ENCODE peak calls at places on chromosomes 16 and 17, in seven cellular contexts. T is kidney epithelial cell, X is astrocyte of the spinal cord, G is fibroblast of mammary gland, J is fibroblast of pulmonary artery, S is fibroblast of villous mesenchyme, U is colonic mucosa. N is an unnamed sample.

GRCh38 chr16:65409505-65409904 is 287.6 kb upstream of the CDH11 start:
- DNase-seq in T (peak), X (peak), G (peak), J (no peak), S (no peak), U (no peak), N (no peak)

GRCh38 chr16:24731722-24732419 is 2.4 kb downstream of the TNRC6A start:
- DNase-seq in T (no peak), X (no peak), G (peak), J (no peak), S (no peak), U (no peak), N (no peak)

GRCh38 chr16:73697336-73697735 is 599.3 kb upstream of the PSMD7 start:
- DNase-seq in T (no peak), X (no peak), G (no peak), J (no peak), S (no peak), U (no peak), N (no peak)

GRCh38 chr16:2465653-2466415 is 5.3 kb upstream of the NTN3 start:
- DNase-seq in T (no peak), X (no peak), G (no peak), J (no peak), S (no peak), U (no peak), N (no peak)

GRCh38 chr16:50213939-50214519 is 52.3 kb upstream of the ADCY7 start:
- DNase-seq in T (no peak), X (peak), G (peak), J (peak), S (peak), U (no peak), N (peak)

GRCh38 chr16:24771132-24771778 is 41.8 kb downstream of the TNRC6A start:
- DNase-seq in T (no peak), X (peak), G (peak), J (peak), S (peak), U (no peak), N (peak)

GRCh38 chr17:60598001-60598736 is 1.8 kb upstream of the PPM1D start:
- DNase-seq in T (no peak), X (no peak), G (no peak), J (no peak), S (peak), U (peak), N (no peak)

GRCh38 chr17:77423589-77424451 is 283.1 kb downstream of the SEC14L1 start:
- DNase-seq in T (peak), X (peak), G (peak), J (peak), S (peak), U (peak), N (peak)

GRCh38 chr17:81373536-81374160 is 21.6 kb upstream of the BAHCC1 start:
- DNase-seq in T (no peak), X (no peak), G (no peak), J (no peak), S (no peak), U (no peak), N (no peak)

GRCh38 chr16:35195173-35195863 is 1735.9 kb downstream of the TP53TG3F start:
- DNase-seq in T (no peak), X (no peak), G (no peak), J (no peak), S (no peak), U (no peak), N (no peak)

GRCh38 chr17:49218941-49219913 is 8.7 kb downstream of the ABI3 start:
- DNase-seq in T (no peak), X (no peak), G (no peak), J (no peak), S (no peak), U (no peak), N (no peak)

GRCh38 chr17:68325961-68326360 is 34.7 kb downstream of the ARSG start:
- DNase-seq in T (no peak), X (no peak), G (no peak), J (no peak), S (no peak), U (no peak), N (no peak)

GRCh38 chr16:68972008-68972407 is 128.7 kb downstream of the TANGO6 start:
- DNase-seq in T (no peak), X (no peak), G (no peak), J (no peak), S (no peak), U (no peak), N (no peak)

GRCh38 chr16:68973611-68974120 is 130.3 kb downstream of the TANGO6 start:
- DNase-seq in T (no peak), X (no peak), G (no peak), J (no peak), S (no peak), U (no peak), N (no peak)

GRCh38 chr16:68978303-68978954 is 127.0 kb upstream of the HAS3 start:
- DNase-seq in T (no peak), X (no peak), G (no peak), J (no peak), S (peak), U (no peak), N (no peak)

GRCh38 chr16:68969338-68969737 is 126.0 kb downstream of the TANGO6 start:
- DNase-seq in T (no peak), X (no peak), G (no peak), J (no peak), S (no peak), U (no peak), N (no peak)

DNA sequence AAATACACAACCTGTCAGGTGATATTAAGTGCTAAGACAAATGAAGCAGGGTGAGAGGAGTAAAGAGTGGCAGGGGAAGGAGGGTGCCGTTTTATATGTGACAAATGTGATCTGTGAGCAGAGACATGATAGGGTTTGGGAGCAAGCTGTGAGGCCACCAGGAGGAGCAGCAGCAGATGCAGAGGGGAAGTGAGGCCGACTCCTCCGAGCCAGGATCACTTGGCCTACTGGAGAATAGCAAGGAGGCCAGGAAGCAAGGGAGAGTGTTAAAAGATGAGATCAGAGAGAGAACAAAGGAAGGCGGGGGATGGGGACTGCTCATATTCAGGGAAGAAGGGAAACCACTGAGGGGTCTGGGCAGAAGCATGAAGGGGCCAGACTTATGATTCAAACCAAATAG is 129.4 kb downstream of the TANGO6 start:
- DNase-seq in T (peak), X (peak), G (peak), J (peak), S (peak), U (no peak), N (peak)
- TF ChIP-seq CTCF in T (peak), X (peak), G (peak), J (peak), S (peak), U (no peak), N (peak)

GRCh38 chr16:80350066-80350465 is 190.7 kb upstream of the DYNLRB2 start:
- DNase-seq in T (no peak), X (no peak), G (no peak), J (no peak), S (no peak), U (no peak), N (no peak)
- H3K4me3 ChIP-seq in T (no peak), X (no peak), G (no peak), J (no peak), S (no peak), U (no peak), N (no peak)

DNA sequence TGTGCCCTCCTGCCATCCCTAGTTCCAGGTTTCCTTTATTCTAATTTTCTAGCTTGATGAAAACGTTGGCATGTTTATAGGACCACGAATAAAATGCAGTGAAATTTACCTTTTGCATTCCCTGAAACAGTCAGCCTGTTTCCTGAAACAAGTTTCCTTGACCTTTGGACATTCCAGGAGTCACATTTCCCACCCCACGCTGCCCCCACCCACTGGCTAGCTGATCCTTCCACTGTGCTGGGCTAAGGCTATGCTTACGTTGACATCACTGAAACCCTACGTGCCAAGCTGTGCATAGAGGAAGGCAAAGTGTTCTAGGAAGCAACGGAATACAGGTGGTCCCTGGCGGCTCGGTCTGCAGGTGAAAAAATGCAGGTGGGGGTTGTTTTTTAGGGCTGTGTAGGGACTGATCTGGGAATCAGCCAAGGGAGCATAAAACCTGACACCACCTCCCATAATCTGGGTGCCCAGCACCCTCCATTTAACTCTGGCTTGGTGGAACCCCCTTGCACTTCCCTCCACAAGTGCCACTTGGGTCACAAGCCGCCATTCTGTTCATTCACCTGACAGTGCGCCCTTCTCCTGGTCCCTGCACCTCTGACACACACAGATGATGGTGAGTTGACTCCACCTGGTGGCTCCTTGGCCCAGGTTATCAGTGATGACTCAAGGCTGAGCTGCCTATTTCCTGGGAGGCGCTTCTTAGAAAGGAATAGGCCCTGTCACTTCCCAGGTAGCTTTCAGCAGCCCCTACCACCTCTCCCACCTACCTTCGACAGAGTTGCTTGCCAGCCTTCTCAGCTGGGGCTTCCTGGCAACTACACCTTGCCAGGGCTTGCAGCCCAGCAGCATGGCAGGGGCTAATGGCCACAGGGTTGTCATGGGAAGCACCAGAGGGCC is 83.7 kb downstream of the N4BP1 start:
- DNase-seq in T (no peak), X (no peak), G (no peak), J (no peak), S (no peak), U (peak), N (peak)
- TF ChIP-seq CTCF in T (peak), X (peak), G (no peak), J (peak), S (peak), U (peak), N (no peak)

GRCh38 chr16:19119564-19119963 is 5.8 kb downstream of the ITPRIPL2 start:
- DNase-seq in T (no peak), X (peak), G (peak), J (peak), S (peak), U (no peak), N (peak)
- H3K4me3 ChIP-seq in T (no peak), X (peak), G (peak), J (peak), S (peak), U (peak), N (peak)

DNA sequence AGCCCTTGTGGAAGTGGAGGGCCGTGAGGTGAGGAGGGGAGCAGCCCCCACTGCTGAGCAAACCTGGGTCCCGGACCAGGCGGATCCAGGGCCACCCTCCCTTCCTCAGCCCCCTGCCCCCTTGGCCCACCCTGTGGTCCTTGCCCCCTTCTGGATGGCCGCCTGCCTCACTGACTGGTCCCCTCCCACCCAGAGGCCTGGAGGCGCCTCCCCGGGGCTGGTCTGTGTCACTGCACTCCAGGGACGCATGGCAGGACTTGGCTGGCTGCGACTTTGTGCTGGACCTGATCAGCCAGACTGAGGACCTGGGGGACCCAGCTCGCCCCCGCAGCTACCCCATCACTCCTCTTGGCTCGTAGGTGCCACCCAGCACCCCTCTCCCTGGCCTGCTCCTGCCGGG is 19.2 kb upstream of the SMIM5 start:
- DNase-seq in T (no peak), X (no peak), G (no peak), J (no peak), S (no peak), U (no peak), N (no peak)
- TF ChIP-seq CTCF in T (peak), X (peak), G (no peak), J (no peak), S (no peak), U (no peak), N (peak)